ENCODE peak calls at places on chromosomes 16 and 17, in seven cellular contexts. One of them, this sample, is unnamed.

GRCh38 chr16:81612351-81613170 is 166.5 kb upstream of the PLCG2 start:
- DNase-seq in epithelial cell of proximal tubule: no peak
- DNase-seq in endothelial cell: peak; percentile 20
- DNase-seq in Calu3: no peak
- DNase-seq in lung: no peak
- DNase-seq in omental fat pad: no peak
- DNase-seq in fibroblast of mammary gland: no peak
- DNase-seq in this sample: no peak

GRCh38 chr16:76583466-76583865 is 306.3 kb downstream of the CNTNAP4 start:
- DNase-seq in Calu3: no peak
- DNase-seq in lung: no peak
- DNase-seq in endothelial cell: no peak
- DNase-seq in omental fat pad: no peak
- DNase-seq in epithelial cell of proximal tubule: no peak
- DNase-seq in fibroblast of mammary gland: peak; percentile 27
- DNase-seq in this sample: no peak

GRCh38 chr16:88972349-88972748 is 4.7 kb downstream of the CBFA2T3 start:
- DNase-seq in Calu3: no peak
- DNase-seq in fibroblast of mammary gland: no peak
- DNase-seq in lung: no peak
- DNase-seq in endothelial cell: no peak
- DNase-seq in omental fat pad: no peak
- DNase-seq in epithelial cell of proximal tubule: no peak
- DNase-seq in this sample: no peak

GRCh38 chr16:17784073-17784472 is 313.3 kb upstream of the XYLT1 start:
- DNase-seq in omental fat pad: no peak
- DNase-seq in Calu3: no peak
- DNase-seq in endothelial cell: peak; percentile 9
- DNase-seq in fibroblast of mammary gland: peak; percentile 66
- DNase-seq in epithelial cell of proximal tubule: no peak
- DNase-seq in lung: no peak
- DNase-seq in this sample: no peak

GRCh38 chr17:77049440-77049839 is 91.3 kb upstream of the SEC14L1 start:
- DNase-seq in epithelial cell of proximal tubule: no peak
- DNase-seq in fibroblast of mammary gland: peak; percentile 10
- DNase-seq in lung: no peak
- DNase-seq in Calu3: no peak
- DNase-seq in omental fat pad: no peak
- DNase-seq in endothelial cell: no peak
- DNase-seq in this sample: no peak

GRCh38 chr16:68041783-68042182 is 18.7 kb downstream of the DUS2 start:
- DNase-seq in lung: no peak
- DNase-seq in endothelial cell: no peak
- DNase-seq in Calu3: no peak
- DNase-seq in omental fat pad: no peak
- DNase-seq in fibroblast of mammary gland: no peak
- DNase-seq in epithelial cell of proximal tubule: no peak
- DNase-seq in this sample: no peak

GRCh38 chr17:74429604-74430384 is 2.1 kb upstream of the GPRC5C start:
- DNase-seq in lung: no peak
- DNase-seq in fibroblast of mammary gland: peak; percentile 16
- DNase-seq in Calu3: no peak
- DNase-seq in omental fat pad: no peak
- DNase-seq in endothelial cell: no peak
- DNase-seq in epithelial cell of proximal tubule: no peak
- DNase-seq in this sample: no peak

GRCh38 chr17:81641825-81642489 is 5.0 kb downstream of the TSPAN10 start:
- DNase-seq in omental fat pad: no peak
- DNase-seq in epithelial cell of proximal tubule: no peak
- DNase-seq in Calu3: no peak
- DNase-seq in fibroblast of mammary gland: peak; percentile 71
- DNase-seq in endothelial cell: no peak
- DNase-seq in lung: no peak
- DNase-seq in this sample: no peak

DNA sequence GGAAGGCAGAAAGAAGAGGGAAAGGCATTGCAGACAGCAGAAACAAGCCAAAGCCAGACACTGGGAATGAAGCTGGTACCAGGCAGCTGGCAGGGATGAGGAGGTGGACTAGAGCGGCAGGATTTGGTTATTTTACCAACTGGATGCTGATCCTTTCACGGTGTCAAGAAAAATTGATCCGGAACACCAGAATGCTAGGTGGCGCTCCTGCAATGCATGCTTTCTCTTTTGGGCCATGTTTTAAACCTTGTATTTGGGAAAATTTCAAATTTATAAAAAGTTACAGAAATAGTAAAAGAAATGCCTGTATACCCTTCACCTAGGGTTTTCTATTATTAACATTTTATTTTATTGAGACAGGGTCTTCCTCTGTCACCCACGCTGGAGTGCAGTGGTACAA is 224.7 kb downstream of the SOX9 start:
- DNase-seq in endothelial cell: no peak
- DNase-seq in lung: no peak
- DNase-seq in epithelial cell of proximal tubule: no peak
- DNase-seq in Calu3: no peak
- DNase-seq in fibroblast of mammary gland: no peak
- DNase-seq in omental fat pad: no peak
- DNase-seq in this sample: no peak
- TF ChIP-seq CTCF in endothelial cell: no peak
- TF ChIP-seq CTCF in lung: no peak
- TF ChIP-seq CTCF in epithelial cell of proximal tubule: no peak
- TF ChIP-seq CTCF in Calu3: no peak
- TF ChIP-seq CTCF in fibroblast of mammary gland: peak; percentile 13
- TF ChIP-seq CTCF in omental fat pad: no peak
- TF ChIP-seq CTCF in this sample: no peak

DNA sequence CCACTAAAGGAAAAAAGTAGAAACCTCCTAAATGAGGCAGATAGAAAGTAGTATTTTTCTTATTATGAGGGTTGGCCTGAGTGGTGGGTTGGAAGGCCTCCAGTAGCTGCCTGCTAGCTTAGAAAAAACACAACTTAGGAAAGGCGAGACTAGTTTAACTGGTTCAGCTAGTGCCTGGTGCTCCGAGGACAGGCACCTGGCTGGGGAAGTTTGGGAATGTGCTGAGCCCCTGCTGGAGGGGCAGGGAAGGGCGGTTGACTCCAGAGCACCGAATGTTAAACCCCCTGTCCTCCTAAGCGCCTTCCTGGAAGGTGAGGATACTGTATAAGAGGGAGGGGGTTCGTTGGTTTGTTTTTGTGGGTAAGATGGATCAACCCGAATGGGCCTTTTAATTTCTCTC is 19.9 kb downstream of the LDHD start:
- DNase-seq in fibroblast of mammary gland: no peak
- DNase-seq in omental fat pad: no peak
- DNase-seq in lung: peak; percentile 67
- DNase-seq in endothelial cell: no peak
- DNase-seq in Calu3: peak; percentile 85
- DNase-seq in epithelial cell of proximal tubule: no peak
- DNase-seq in this sample: no peak
- TF ChIP-seq CTCF in fibroblast of mammary gland: peak; percentile 23
- TF ChIP-seq CTCF in omental fat pad: no peak
- TF ChIP-seq CTCF in lung: no peak
- TF ChIP-seq CTCF in endothelial cell: peak; percentile 56
- TF ChIP-seq CTCF in Calu3: peak; percentile 67
- TF ChIP-seq CTCF in epithelial cell of proximal tubule: peak; percentile 21
- TF ChIP-seq CTCF in this sample: no peak

GRCh38 chr17:19731626-19732025 is 15.2 kb upstream of the SLC47A2 start:
- DNase-seq in fibroblast of mammary gland: no peak
- DNase-seq in endothelial cell: no peak
- DNase-seq in omental fat pad: no peak
- DNase-seq in epithelial cell of proximal tubule: no peak
- DNase-seq in lung: no peak
- DNase-seq in Calu3: no peak
- DNase-seq in this sample: no peak
- TF ChIP-seq CTCF in fibroblast of mammary gland: no peak
- TF ChIP-seq CTCF in endothelial cell: no peak
- TF ChIP-seq CTCF in omental fat pad: no peak
- TF ChIP-seq CTCF in epithelial cell of proximal tubule: no peak
- TF ChIP-seq CTCF in lung: no peak
- TF ChIP-seq CTCF in Calu3: no peak
- TF ChIP-seq CTCF in this sample: no peak

DNA sequence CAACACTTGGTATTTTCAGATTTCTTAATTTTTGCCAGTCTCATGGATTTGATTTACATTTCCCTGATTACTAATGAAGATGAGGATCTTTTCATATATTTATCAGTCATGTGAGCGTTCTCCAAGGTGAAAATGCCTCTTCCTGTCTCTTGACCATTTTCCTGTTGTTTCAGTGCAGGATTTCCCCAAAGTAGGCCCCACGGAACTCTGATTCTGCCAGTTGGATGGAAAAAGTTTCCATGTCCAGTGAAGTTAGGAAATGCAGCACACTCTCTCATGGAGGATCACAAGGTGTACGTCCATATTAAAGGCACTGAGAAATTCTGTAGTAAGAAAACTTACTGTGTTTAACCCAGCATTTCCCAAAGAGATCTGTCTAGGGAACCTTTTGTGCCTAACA is 16.5 kb upstream of the LIMD2 start:
- DNase-seq in lung: no peak
- DNase-seq in fibroblast of mammary gland: no peak
- DNase-seq in endothelial cell: no peak
- DNase-seq in epithelial cell of proximal tubule: no peak
- DNase-seq in omental fat pad: no peak
- DNase-seq in Calu3: no peak
- DNase-seq in this sample: no peak
- TF ChIP-seq CTCF in lung: no peak
- TF ChIP-seq CTCF in fibroblast of mammary gland: no peak
- TF ChIP-seq CTCF in endothelial cell: no peak
- TF ChIP-seq CTCF in epithelial cell of proximal tubule: no peak
- TF ChIP-seq CTCF in omental fat pad: no peak
- TF ChIP-seq CTCF in Calu3: no peak
- TF ChIP-seq CTCF in this sample: no peak

DNA sequence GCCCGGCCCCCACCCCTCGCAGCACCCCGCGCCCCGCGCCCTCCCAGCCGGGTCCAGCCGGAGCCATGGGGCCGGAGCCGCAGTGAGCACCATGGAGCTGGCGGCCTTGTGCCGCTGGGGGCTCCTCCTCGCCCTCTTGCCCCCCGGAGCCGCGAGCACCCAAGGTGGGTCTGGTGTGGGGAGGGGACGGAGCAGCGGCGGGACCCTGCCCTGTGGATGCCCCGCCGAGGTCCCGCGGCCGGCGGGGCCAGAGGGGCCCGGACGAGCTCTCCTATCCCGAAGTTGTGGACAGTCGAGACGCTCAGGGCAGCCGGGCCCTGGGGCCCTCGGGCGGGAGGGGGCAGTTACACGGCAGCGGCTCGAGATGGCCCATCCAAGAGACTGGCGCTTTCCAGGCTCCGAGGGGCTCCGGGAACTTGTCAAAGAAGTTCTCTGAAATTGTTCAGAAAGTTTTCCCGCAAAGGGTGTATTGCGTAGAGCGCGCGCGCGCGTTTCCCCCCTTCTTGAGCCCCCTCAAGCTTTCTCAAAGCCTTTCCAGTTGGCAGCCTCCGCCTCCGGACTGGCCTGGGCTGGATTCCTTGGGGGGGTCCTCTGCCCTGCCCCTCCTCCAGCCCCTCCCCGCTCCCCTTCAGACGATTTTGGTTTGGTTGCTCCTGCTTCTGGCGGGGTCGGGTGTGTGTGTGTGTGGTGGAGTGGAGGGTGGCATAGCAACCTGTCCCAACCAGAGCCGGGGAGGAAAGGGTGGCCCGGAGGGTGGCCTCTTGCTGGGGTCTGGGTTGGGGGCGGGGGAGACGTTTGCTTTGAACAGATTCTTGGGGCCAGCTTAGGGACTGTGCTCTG is 504 bp downstream of the ERBB2 start:
- DNase-seq in omental fat pad: no peak
- DNase-seq in lung: no peak
- DNase-seq in Calu3: peak; percentile 100
- DNase-seq in fibroblast of mammary gland: no peak
- DNase-seq in endothelial cell: peak; percentile 35
- DNase-seq in epithelial cell of proximal tubule: no peak
- DNase-seq in this sample: no peak
- TF ChIP-seq CTCF in omental fat pad: no peak
- TF ChIP-seq CTCF in lung: no peak
- TF ChIP-seq CTCF in Calu3: no peak
- TF ChIP-seq CTCF in fibroblast of mammary gland: no peak
- TF ChIP-seq CTCF in endothelial cell: no peak
- TF ChIP-seq CTCF in epithelial cell of proximal tubule: no peak
- TF ChIP-seq CTCF in this sample: no peak

GRCh38 chr16:56789360-56789759 is 59.4 kb downstream of the NUP93 start:
- DNase-seq in endothelial cell: no peak
- DNase-seq in epithelial cell of proximal tubule: no peak
- DNase-seq in Calu3: peak; percentile 59
- DNase-seq in omental fat pad: no peak
- DNase-seq in fibroblast of mammary gland: peak; percentile 38
- DNase-seq in lung: peak; percentile 38
- DNase-seq in this sample: no peak
- TF ChIP-seq CTCF in endothelial cell: no peak
- TF ChIP-seq CTCF in epithelial cell of proximal tubule: peak; percentile 79
- TF ChIP-seq CTCF in Calu3: no peak
- TF ChIP-seq CTCF in omental fat pad: no peak
- TF ChIP-seq CTCF in fibroblast of mammary gland: peak; percentile 33
- TF ChIP-seq CTCF in lung: peak; percentile 17
- TF ChIP-seq CTCF in this sample: no peak